ENCODE peak calls at places on chromosomes 3 and 15, in four cellular contexts. G is GM12892, P is HL-60, I is stomach. K is an unnamed sample.

GRCh38 chr3:10798600-10799367 is 17.2 kb upstream of the SLC6A11 start:
- DNase-seq in G (no peak), I (no peak), P (no peak), K (no peak)

GRCh38 chr15:66788024-66788423 is 86.0 kb downstream of the SMAD6 start:
- DNase-seq in P (no peak), I (no peak), G (no peak), K (no peak)

GRCh38 chr3:126464494-126464893 is 11.2 kb downstream of the ZXDC start:
- DNase-seq in G (no peak), I (no peak), P (peak), K (no peak)

GRCh38 chr15:78906310-78906608 is 33.6 kb downstream of the MORF4L1 start:
- DNase-seq in I (peak), G (no peak), P (no peak), K (no peak)

GRCh38 chr3:46468758-46469600 is 4.3 kb upstream of the LTF start:
- DNase-seq in I (no peak), P (no peak), G (no peak), K (no peak)

GRCh38 chr3:153289334-153289808 is 127.3 kb downstream of the RAP2B start:
- DNase-seq in G (no peak), I (no peak), P (peak), K (no peak)

GRCh38 chr3:10444511-10444910 is 60.9 kb downstream of the ATP2B2 start:
- DNase-seq in I (no peak), G (no peak), P (no peak), K (no peak)

GRCh38 chr3:61688307-61688695 is 126.9 kb downstream of the PTPRG start:
- DNase-seq in P (no peak), I (no peak), G (no peak), K (no peak)

GRCh38 chr15:100147828-100148227 is 193.9 kb downstream of the ADAMTS17 start:
- DNase-seq in G (no peak), I (no peak), P (no peak), K (no peak)

GRCh38 chr3:8990266-8991215 is 27.3 kb upstream of the RAD18 start:
- DNase-seq in I (no peak), P (no peak), G (no peak), K (peak)

GRCh38 chr3:178518660-178519396 is 17.4 kb upstream of the KCNMB2 start:
- DNase-seq in I (no peak), G (no peak), P (no peak), K (no peak)

GRCh38 chr3:144760831-144761230 is 789.2 kb downstream of the DIPK2A start:
- DNase-seq in I (peak), G (no peak), P (no peak), K (no peak)

GRCh38 chr3:56975562-56975961 is 84.9 kb upstream of the SPATA12 start:
- DNase-seq in I (no peak), P (no peak), G (no peak), K (no peak)

GRCh38 chr15:78804391-78804792 is 6.9 kb downstream of the ADAMTS7 start:
- DNase-seq in G (no peak), P (no peak), I (no peak), K (no peak)

GRCh38 chr3:99872633-99873254 is 55.1 kb downstream of the CMSS1 start:
- DNase-seq in P (no peak), I (no peak), G (no peak), K (no peak)

GRCh38 chr3:128429275-128429674 is 37.4 kb downstream of the DNAJB8 start:
- DNase-seq in I (no peak), P (no peak), G (no peak), K (no peak)

GRCh38 chr3:126734324-126734723 is 30.3 kb downstream of the CHCHD6 start:
- DNase-seq in I (no peak), G (no peak), P (no peak), K (no peak)

GRCh38 chr3:105691053-105691452 is 177.8 kb downstream of the CBLB start:
- DNase-seq in P (no peak), G (no peak), I (no peak), K (no peak)

GRCh38 chr15:71612066-71612715 is 198.2 kb upstream of the NR2E3 start:
- DNase-seq in G (no peak), P (no peak), I (no peak), K (no peak)

GRCh38 chr3:27675287-27675686 is 46.8 kb downstream of the EOMES start:
- DNase-seq in P (no peak), G (no peak), I (no peak), K (peak)

GRCh38 chr3:69998759-69999158 is 774 bp upstream of the SAMMSON start:
- DNase-seq in G (no peak), I (peak), P (no peak), K (no peak)

GRCh38 chr3:49723301-49723630 is 485 bp downstream of the GMPPB start:
- DNase-seq in I (peak), G (peak), P (no peak), K (no peak)

GRCh38 chr15:48507416-48508065 is 138.0 kb downstream of the FBN1 start:
- DNase-seq in G (peak), I (no peak), P (no peak), K (peak)

GRCh38 chr3:33437556-33438283 is 2.5 kb downstream of the UBP1 start:
- DNase-seq in G (no peak), I (no peak), P (no peak), K (no peak)

GRCh38 chr3:153284282-153284938 is 122.4 kb downstream of the RAP2B start:
- DNase-seq in G (no peak), I (no peak), P (peak), K (no peak)

GRCh38 chr3:124413989-124414598 is 316.2 kb upstream of the UMPS start:
- DNase-seq in P (no peak), I (no peak), G (no peak), K (no peak)

GRCh38 chr3:120353463-120353862 is 4.3 kb upstream of the LRRC58 start:
- DNase-seq in G (no peak), I (no peak), P (no peak), K (no peak)

GRCh38 chr15:52128568-52128967 is 16.0 kb upstream of the BCL2L10 start:
- DNase-seq in G (no peak), I (no peak), P (no peak), K (no peak)

GRCh38 chr3:159039286-159039685 is 237.4 kb downstream of the MFSD1 start:
- DNase-seq in I (no peak), G (no peak), P (no peak), K (no peak)

GRCh38 chr3:123335007-123335670 is 113.8 kb downstream of the ADCY5 start:
- DNase-seq in P (no peak), G (no peak), I (no peak), K (no peak)

GRCh38 chr15:80182611-80183210 is 29.9 kb downstream of the FAH start:
- DNase-seq in G (no peak), I (no peak), P (no peak), K (no peak)

GRCh38 chr15:74620636-74621545 is 5.3 kb downstream of the CLK3 start:
- DNase-seq in P (peak), G (peak), I (peak), K (no peak)
- TF ChIP-seq POLR2AphosphoS5 in P (no peak), G (no peak), I (no peak), K (no peak)

GRCh38 chr3:197749601-197750395 is at the start of gene FYTTD1:
- DNase-seq in I (peak), G (peak), P (peak), K (peak)
- TF ChIP-seq POLR2AphosphoS5 in I (peak), G (no peak), P (no peak), K (peak)

GRCh38 chr15:40003491-40003916 is 35.5 kb downstream of the SRP14 start:
- DNase-seq in G (no peak), I (no peak), P (no peak), K (no peak)
- TF ChIP-seq POLR2AphosphoS5 in G (no peak), I (no peak), P (no peak), K (no peak)

GRCh38 chr3:16060945-16061344 is 113.5 kb upstream of the GALNT15 start:
- DNase-seq in G (no peak), I (no peak), P (no peak), K (no peak)

GRCh38 chr3:16059081-16059537 is 115.4 kb upstream of the GALNT15 start:
- DNase-seq in I (no peak), P (no peak), G (no peak), K (no peak)

GRCh38 chr3:16059700-16060357 is 114.7 kb upstream of the GALNT15 start:
- DNase-seq in G (no peak), I (no peak), P (no peak), K (no peak)

GRCh38 chr3:16061491-16061890 is 113.0 kb upstream of the GALNT15 start:
- DNase-seq in P (no peak), G (no peak), I (no peak), K (no peak)

GRCh38 chr3:16060358-16060852 is 114.1 kb upstream of the GALNT15 start:
- DNase-seq in G (no peak), P (no peak), I (no peak), K (no peak)
- TF ChIP-seq POLR2AphosphoS5 in G (no peak), P (no peak), I (peak), K (no peak)

DNA sequence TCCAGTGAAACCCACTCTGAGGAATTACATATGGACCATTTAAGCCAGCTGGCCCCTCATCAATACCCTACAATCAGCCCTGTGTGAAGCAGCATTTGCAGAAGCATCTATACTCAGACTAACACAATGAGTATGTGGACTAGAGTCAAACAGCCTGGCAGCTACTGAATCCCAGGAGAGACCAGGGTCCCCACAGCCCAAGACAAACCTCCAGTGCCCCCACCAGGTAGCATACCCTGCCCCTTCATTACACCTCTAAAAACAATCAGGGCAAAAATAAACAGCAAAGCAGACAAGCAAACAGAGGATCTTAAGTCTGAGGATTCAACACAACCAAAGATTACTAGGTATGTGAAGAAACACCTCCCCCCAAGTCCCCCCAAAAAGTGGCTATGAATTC is 157.4 kb downstream of the LEKR1 start:
- DNase-seq in G (no peak), I (no peak), P (no peak), K (no peak)
- TF ChIP-seq POLR2AphosphoS5 in G (no peak), I (no peak), P (no peak), K (no peak)

GRCh38 chr15:39919740-39920509 is at the start of gene GPR176:
- DNase-seq in P (no peak), I (no peak), G (peak), K (no peak)
- TF ChIP-seq POLR2AphosphoS5 in P (no peak), I (no peak), G (no peak), K (no peak)

DNA sequence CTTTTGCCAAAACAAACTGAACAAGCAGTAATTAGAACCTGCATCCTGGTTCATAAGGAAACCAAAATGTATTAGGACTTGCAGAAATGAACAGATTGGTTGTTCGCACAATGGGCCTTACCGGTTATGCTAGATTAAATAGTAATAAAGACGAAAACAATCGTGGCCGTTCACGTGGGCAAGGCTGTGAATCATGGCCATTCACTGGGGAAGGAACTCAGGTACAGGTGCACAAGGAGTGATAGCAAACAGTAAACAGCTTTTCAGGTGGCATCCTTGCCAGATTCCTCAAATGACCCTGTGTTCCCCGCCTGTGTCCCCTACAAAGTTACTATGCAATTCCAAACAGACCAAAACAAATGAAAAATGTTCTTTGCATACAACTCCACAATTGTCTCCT is 8.2 kb downstream of the LRIG1 start:
- DNase-seq in G (no peak), P (no peak), I (peak), K (no peak)
- TF ChIP-seq POLR2AphosphoS5 in G (no peak), P (no peak), I (peak), K (no peak)

DNA sequence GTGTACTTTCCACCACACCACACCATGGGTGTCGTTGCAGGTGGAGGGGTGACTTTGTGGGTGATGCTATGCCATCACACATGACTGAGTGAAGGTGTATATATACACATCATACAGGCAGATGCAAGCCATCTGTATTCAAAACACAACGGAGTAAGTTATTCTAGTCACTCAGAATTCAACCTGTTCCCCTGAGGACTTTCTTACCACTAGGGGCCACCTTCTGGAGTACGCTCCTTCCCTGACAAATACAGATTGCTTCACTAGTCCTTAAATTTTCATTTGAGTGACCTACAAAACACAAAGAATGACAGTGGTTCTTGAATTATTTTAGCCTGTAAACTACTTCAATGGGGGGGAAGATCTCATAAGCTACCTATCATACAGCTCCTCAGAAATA is 52.8 kb upstream of the NTRK3 start:
- DNase-seq in I (no peak), P (no peak), G (no peak), K (no peak)
- TF ChIP-seq POLR2AphosphoS5 in I (no peak), P (no peak), G (no peak), K (no peak)

DNA sequence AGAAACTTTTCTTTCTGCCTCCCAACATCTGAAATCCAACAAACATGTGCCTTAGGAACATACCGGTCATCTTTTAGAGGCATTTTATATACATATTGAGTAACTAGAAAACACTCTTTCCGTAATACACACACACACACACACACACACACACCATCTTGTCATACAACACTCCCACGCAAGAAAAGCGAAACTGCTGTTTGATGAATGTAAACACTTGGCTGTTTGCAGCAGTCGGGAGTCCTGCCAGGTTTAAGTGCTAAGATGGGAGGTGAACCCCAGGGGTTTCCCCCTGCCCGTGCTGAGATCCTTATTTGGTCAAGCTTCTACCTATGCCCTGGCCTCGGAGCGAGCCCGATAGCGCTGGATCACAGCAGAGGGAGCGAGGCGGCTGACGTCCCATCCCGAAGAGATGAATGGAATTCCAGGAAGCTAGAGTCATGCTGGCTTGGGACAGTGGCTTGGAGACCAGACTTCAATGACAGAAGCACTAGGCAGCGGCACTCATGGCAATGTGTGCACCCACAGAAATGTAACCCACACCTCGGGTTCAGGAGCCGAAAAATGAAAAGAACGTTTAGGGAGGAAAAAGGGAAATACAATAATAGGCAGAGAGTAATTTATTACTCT is 1.3 kb upstream of the THBS1 start:
- DNase-seq in I (peak), G (no peak), P (no peak), K (no peak)
- TF ChIP-seq POLR2AphosphoS5 in I (no peak), G (no peak), P (no peak), K (no peak)

GRCh38 chr3:30578479-30578878 is 27.9 kb upstream of the TGFBR2 start:
- DNase-seq in G (no peak), I (no peak), P (peak), K (no peak)
- TF ChIP-seq POLR2AphosphoS5 in G (no peak), I (no peak), P (peak), K (no peak)

K was measured in SK-N-MC.